ENCODE peak calls at places on chromosomes 3 and 15, in five cellular contexts. Q is neural progenitor cell, L is GM23338, X is PC-9, I is fibroblast of lung. W is an unnamed sample.

GRCh38 chr3:159126261-159127020 is 324.6 kb downstream of the MFSD1 start:
- DNase-seq in L (no peak), I (peak), Q (no peak), X (no peak), W (no peak)

GRCh38 chr3:99962703-99963102 is 145.0 kb downstream of the CMSS1 start:
- DNase-seq in I (peak), Q (no peak), X (no peak), L (no peak), W (no peak)

GRCh38 chr3:183818706-183819624 is 6.4 kb downstream of the MAP6D1 start:
- DNase-seq in Q (no peak), I (no peak), X (no peak), L (no peak), W (no peak)

GRCh38 chr3:171018151-171018935 is 8.2 kb downstream of the SLC2A2 start:
- DNase-seq in Q (peak), L (peak), I (peak), X (no peak), W (peak)

GRCh38 chr3:45205126-45205525 is 21.0 kb downstream of the TMEM158 start:
- DNase-seq in L (no peak), Q (no peak), X (no peak), I (peak), W (no peak)

GRCh38 chr15:66165856-66166255 is 87.7 kb downstream of the MEGF11 start:
- DNase-seq in Q (no peak), L (no peak), I (no peak), X (no peak), W (no peak)

GRCh38 chr15:87940763-87941162 is 315.8 kb downstream of the NTRK3 start:
- DNase-seq in L (no peak), Q (no peak), X (no peak), I (peak), W (no peak)

GRCh38 chr15:68383161-68384074 is 48.5 kb downstream of the ITGA11 start:
- DNase-seq in L (peak), Q (peak), X (no peak), I (peak), W (peak)

GRCh38 chr3:59766165-59766872 is 716.5 kb upstream of the CFAP20DC start:
- DNase-seq in X (no peak), Q (no peak), I (peak), L (no peak), W (peak)

GRCh38 chr15:40255033-40255432 is 16.2 kb downstream of the PAK6 start:
- DNase-seq in I (no peak), L (no peak), Q (no peak), X (no peak), W (no peak)

GRCh38 chr3:190101320-190102117 is 19.2 kb downstream of the P3H2 start:
- DNase-seq in X (peak), L (peak), I (peak), Q (peak), W (no peak)

GRCh38 chr15:78872972-78873795 is 494 bp downstream of the MORF4L1 start:
- DNase-seq in Q (peak), I (peak), L (peak), X (peak), W (peak)

GRCh38 chr15:96457852-96458251 is 127.4 kb downstream of the NR2F2 start:
- DNase-seq in I (no peak), Q (no peak), L (no peak), X (no peak), W (no peak)

GRCh38 chr3:169662215-169663070 is 1.1 kb downstream of the MECOM start:
- DNase-seq in I (peak), Q (peak), L (peak), X (peak), W (peak)

GRCh38 chr3:169659858-169660614 is 3.5 kb downstream of the MECOM start:
- DNase-seq in Q (peak), I (no peak), L (peak), X (no peak), W (no peak)

GRCh38 chr3:169660709-169661566 is 2.6 kb downstream of the MECOM start:
- DNase-seq in Q (peak), X (no peak), I (peak), L (peak), W (peak)

GRCh38 chr3:169664034-169664820 is 715 bp upstream of the MECOM start:
- DNase-seq in I (no peak), X (no peak), Q (peak), L (peak), W (no peak)

DNA sequence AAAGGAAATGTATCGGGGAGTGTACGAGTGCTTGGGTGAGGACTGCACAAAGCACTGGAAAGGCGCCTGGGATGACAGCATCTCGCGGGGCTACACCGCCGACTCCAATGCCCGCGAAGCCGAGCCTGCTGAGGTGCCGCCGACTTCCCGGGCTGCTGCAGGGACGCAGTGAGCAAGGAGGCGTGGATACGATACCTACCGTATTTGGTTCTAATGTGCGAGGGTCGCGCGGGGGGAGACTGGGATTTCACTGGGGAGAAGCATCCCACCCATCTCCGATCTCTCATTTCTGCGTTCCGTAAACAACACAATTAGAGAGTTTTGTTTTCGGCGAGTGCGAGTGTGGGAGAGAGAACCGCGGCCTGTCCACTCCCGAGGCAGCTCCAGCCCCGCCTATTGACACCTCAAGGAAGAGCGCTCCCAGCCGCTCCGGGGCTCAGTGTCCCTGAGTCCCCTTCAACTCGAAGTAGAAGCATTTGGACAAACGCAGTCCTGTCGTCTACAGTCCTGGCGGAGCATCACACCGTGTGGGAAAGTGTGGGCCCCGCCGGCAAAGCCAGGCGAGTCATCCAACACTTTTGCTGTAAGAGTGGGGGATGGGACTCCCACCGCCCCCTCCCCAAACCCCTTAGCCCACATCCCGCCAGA is 1.8 kb downstream of the MECOM start:
- DNase-seq in L (peak), X (peak), Q (peak), I (peak), W (peak)
- TF ChIP-seq EZH2 in L (no peak), X (no peak), Q (no peak), I (no peak), W (no peak)

DNA sequence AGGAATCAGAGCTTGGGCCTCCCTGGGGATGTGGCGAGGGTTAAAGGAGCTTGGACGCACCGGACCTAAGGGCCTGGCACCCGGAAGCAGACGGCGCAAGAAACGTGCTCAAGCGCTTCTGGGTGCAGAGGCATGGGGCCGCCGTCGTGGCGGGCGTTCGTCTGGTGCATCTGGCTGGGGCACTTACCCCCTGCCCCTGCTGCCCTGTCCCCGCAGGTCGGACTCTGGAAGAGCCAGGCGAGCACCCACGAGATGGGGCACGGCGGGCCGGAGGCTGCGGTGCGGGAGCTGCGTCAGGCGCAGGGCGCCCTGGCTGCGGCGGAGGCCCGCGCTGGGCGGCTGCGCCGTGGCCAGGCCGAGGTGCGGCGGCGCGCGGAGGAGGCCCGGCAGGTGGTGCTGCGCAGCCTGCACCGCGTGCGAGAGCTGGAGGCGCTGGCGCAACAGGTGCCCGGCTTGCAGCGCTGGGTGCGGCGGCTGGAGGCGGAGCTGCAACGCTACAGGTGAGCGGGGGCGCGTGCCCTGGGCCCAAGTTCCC is 2.5 kb downstream of the EFCC1 start:
- DNase-seq in L (peak), I (no peak), X (no peak), Q (peak), W (peak)
- TF ChIP-seq CTCF in L (peak), I (no peak), X (no peak), Q (no peak), W (peak)

GRCh38 chr15:59997070-59997701 is 6.9 kb upstream of the FOXB1 start:
- DNase-seq in L (peak), X (no peak), Q (peak), I (no peak), W (no peak)

GRCh38 chr15:59995568-59996349 is 8.4 kb upstream of the FOXB1 start:
- DNase-seq in X (no peak), Q (peak), I (no peak), L (peak), W (no peak)

GRCh38 chr15:59998256-59999063 is 5.7 kb upstream of the FOXB1 start:
- DNase-seq in I (no peak), Q (peak), L (peak), X (no peak), W (no peak)

GRCh38 chr15:59994855-59995557 is 9.1 kb upstream of the FOXB1 start:
- DNase-seq in I (no peak), Q (peak), L (peak), X (no peak), W (no peak)

DNA sequence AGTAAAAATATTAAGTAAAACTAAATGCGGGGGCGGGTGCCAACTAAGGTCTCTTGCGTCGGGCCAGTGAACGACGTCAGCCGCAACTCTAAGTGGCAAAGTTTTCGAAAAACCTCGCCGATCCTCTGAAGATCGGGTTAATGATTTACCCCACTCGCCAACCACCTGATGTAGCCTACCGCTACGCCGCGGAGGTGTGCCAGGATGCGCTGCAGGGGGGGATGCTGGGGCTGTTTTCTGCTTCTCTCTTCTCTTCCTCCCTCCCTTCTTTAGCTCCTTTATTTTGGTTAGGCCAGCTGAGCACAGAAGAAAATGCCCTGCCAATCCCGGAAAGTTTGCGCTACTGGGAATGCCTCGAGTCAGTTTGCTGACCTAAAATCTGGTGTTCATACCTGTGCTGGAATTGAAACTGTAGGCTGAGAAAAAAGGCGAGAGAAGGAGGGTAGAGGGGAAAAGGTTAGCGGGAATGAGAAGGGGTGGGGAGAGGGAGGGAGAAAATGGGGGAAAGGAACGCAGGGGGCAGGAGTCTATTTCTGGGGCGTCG is 7.5 kb upstream of the FOXB1 start:
- DNase-seq in Q (no peak), I (no peak), L (peak), X (no peak), W (peak)
- TF ChIP-seq EZH2 in Q (peak), I (no peak), L (no peak), X (no peak), W (peak)

GRCh38 chr3:124246949-124247348 is 255.0 kb upstream of the ROPN1 start:
- DNase-seq in Q (peak), L (peak), X (no peak), I (peak), W (peak)
- TF ChIP-seq CTCF in Q (peak), L (peak), X (peak), I (no peak), W (peak)

GRCh38 chr3:134406331-134407246 is 32.3 kb upstream of the AMOTL2 start:
- DNase-seq in L (peak), I (peak), X (no peak), Q (peak), W (peak)
- TF ChIP-seq EZH2 in L (no peak), I (no peak), X (no peak), Q (peak), W (peak)

DNA sequence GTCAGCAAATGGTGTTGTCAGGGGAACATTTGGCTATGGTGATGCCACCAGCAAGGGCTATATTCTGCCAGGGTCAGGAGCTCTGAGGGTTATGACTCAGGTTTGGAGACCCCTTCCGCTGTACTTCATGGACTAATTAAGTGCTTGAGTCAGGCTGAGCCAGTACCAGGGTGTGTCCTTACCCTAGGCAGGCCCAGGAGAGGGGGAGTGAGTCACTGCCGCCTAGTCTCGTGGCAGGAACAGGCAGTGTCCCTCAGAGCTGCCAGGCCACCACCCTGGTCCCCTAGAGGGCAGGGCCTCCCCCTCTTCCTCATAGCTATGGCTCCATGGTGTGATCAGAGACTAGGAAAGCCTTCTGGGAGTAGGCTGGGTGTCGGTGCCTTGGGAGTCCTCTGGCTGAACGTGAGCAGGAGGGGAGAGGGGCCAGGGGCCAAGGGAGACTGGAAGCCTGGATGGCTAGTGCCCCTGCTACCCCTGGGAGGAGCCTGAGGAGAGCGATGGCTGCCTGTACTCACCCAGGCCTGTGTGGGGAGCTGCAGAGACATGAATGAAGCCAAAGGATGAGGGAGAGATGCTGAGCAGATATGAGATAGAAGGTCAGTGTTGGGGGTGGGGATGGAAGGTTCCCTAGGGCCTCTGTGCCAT is 10.6 kb downstream of the MAPKAPK3 start:
- DNase-seq in I (peak), Q (peak), L (peak), X (peak), W (no peak)
- TF ChIP-seq CTCF in I (peak), Q (peak), L (peak), X (peak), W (no peak)

GRCh38 chr15:95041297-95041696 is 809.9 kb downstream of the MCTP2 start:
- DNase-seq in I (no peak), X (no peak), Q (no peak), L (no peak), W (no peak)
- TF ChIP-seq EZH2 in I (no peak), X (no peak), Q (no peak), L (no peak), W (no peak)

DNA sequence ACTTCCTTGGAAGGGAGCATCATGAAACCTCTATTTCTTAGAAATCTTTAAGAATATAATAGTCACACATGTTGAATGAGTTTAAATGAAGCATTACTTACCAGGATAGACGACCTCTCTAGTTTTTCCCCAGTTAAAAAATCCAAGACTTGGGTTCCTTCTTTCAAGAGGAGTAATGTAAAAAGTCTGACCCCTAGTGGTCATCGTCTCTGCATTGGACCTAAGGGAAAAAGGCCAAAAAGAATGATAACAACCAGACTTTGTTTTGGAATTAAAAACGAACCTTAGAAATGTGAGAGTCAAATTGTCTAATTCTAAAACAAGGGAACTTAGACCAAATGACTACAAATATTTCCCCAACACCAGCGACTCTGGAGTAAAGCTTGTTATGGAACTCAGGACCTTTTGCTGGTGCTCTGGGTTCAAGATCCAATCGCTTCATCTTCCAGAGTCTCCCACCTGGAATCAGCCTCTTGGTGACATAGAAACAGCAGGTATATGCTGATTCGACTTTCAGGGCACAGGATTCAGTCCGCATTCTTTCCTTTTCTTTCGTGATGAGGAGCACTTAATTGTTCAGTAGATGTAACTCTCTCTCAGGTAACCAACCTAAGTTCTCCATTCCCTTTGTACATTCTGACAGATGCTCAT is 214.8 kb upstream of the TPRG1 start:
- DNase-seq in I (peak), X (peak), Q (peak), L (peak), W (peak)
- TF ChIP-seq CTCF in I (peak), X (peak), Q (peak), L (peak), W (peak)

DNA sequence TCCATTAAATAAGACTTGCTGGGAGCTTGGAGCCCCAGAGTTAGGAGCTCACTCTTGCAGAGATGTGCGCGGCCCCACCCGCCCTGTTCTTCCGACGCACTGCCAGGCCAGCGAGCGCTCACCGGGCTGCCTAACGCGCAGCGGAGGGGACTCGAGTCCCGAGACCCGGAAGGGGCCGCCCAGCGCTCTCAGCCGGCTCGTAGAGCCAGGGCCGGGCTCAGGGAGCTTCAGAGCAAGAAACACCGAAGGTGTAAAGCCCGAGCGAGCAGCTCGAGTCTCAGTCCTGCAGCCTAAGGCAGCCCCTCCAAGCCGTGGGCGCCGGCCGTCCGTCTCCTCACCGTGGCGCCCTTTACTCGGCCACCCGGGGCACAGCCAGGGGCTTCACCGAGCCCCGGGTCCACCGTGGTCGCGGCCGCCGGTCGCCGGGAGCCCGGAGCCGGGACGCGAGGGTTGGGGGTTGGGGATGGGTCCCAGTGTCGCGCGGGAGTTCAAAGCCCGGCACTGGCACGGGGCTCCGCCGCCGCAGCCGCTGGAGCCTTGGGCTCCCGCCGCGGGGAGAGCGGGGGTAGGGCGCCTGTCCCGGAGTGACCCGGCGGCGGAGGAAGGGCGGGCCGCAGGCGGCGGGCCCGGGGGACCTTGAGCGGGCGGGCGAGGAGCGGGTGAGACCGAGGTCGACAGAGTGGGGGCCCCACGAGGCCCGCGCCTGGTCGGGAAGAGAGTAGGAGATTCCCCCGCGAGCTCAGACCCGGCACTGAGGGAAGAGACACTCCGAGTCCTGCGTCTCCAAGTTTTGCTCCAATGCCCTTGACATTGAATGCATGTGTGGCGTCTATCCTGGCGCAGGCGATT is 26.9 kb upstream of the THRB start:
- DNase-seq in Q (peak), X (peak), I (peak), L (peak), W (peak)
- TF ChIP-seq EZH2 in Q (peak), X (no peak), I (no peak), L (peak), W (no peak)

GRCh38 chr3:52238193-52238760 is 681 bp downstream of the TWF2 start:
- DNase-seq in L (peak), I (peak), Q (peak), X (no peak), W (no peak)

GRCh38 chr3:52237006-52237658 is 1.8 kb downstream of the TWF2 start:
- DNase-seq in I (no peak), X (peak), Q (no peak), L (no peak), W (no peak)

GRCh38 chr3:52236424-52236886 is 2.5 kb downstream of the TWF2 start:
- DNase-seq in X (no peak), L (no peak), Q (no peak), I (no peak), W (no peak)

GRCh38 chr3:52238761-52239701 is at the start of gene TWF2:
- DNase-seq in X (no peak), Q (peak), I (peak), L (peak), W (peak)

GRCh38 chr3:52237659-52238172 is 1.2 kb downstream of the TWF2 start:
- DNase-seq in I (peak), Q (no peak), L (peak), X (peak), W (peak)
- TF ChIP-seq CTCF in I (no peak), Q (peak), L (no peak), X (no peak), W (no peak)